ENCODE peak calls at places on chromosomes 7 and 10, in five cellular contexts. One of them, this sample, is unnamed.

GRCh38 chr7:23277359-23277989 is 21.7 kb upstream of the MALSU1 start:
- DNase-seq in stomach: no peak
- DNase-seq in adrenal gland: no peak
- DNase-seq in cardiac muscle cell: peak; percentile 73
- DNase-seq in SJSA1: peak; percentile 56
- DNase-seq in this sample: peak; percentile 90

GRCh38 chr7:126658684-126659083 is 594.1 kb downstream of the GRM8 start:
- DNase-seq in SJSA1: no peak
- DNase-seq in cardiac muscle cell: no peak
- DNase-seq in adrenal gland: no peak
- DNase-seq in stomach: no peak
- DNase-seq in this sample: no peak

GRCh38 chr7:16028103-16028502 is 341.6 kb upstream of the MEOX2 start:
- DNase-seq in SJSA1: peak; percentile 21
- DNase-seq in stomach: no peak
- DNase-seq in cardiac muscle cell: no peak
- DNase-seq in adrenal gland: no peak
- DNase-seq in this sample: no peak

GRCh38 chr7:99623091-99623693 is 6.4 kb downstream of the ZSCAN25 start:
- DNase-seq in adrenal gland: no peak
- DNase-seq in stomach: no peak
- DNase-seq in SJSA1: peak; percentile 99
- DNase-seq in cardiac muscle cell: no peak
- DNase-seq in this sample: peak; percentile 60

GRCh38 chr10:60208676-60209269 is 180.9 kb downstream of the ANK3 start:
- DNase-seq in SJSA1: peak; percentile 18
- DNase-seq in stomach: no peak
- DNase-seq in cardiac muscle cell: peak; percentile 54
- DNase-seq in adrenal gland: no peak
- DNase-seq in this sample: no peak

GRCh38 chr7:104603957-104604356 is 275.6 kb downstream of the LHFPL3 start:
- DNase-seq in stomach: no peak
- DNase-seq in cardiac muscle cell: no peak
- DNase-seq in adrenal gland: no peak
- DNase-seq in SJSA1: no peak
- DNase-seq in this sample: no peak

GRCh38 chr7:98398567-98399372 is 2.1 kb downstream of the BAIAP2L1 start:
- DNase-seq in cardiac muscle cell: no peak
- DNase-seq in stomach: no peak
- DNase-seq in SJSA1: no peak
- DNase-seq in adrenal gland: no peak
- DNase-seq in this sample: no peak

GRCh38 chr7:85275204-85275603 is 88.3 kb upstream of the SEMA3D start:
- DNase-seq in adrenal gland: no peak
- DNase-seq in stomach: no peak
- DNase-seq in SJSA1: no peak
- DNase-seq in cardiac muscle cell: no peak
- DNase-seq in this sample: no peak

GRCh38 chr10:128661404-128662197 is 535.4 kb upstream of the MKI67 start:
- DNase-seq in stomach: no peak
- DNase-seq in cardiac muscle cell: no peak
- DNase-seq in SJSA1: no peak
- DNase-seq in adrenal gland: no peak
- DNase-seq in this sample: no peak

GRCh38 chr7:42227931-42228591 is 8.9 kb downstream of the GLI3 start:
- DNase-seq in adrenal gland: no peak
- DNase-seq in stomach: no peak
- DNase-seq in SJSA1: no peak
- DNase-seq in cardiac muscle cell: peak; percentile 36
- DNase-seq in this sample: no peak

GRCh38 chr10:17061418-17061817 is 68.2 kb downstream of the CUBN start:
- DNase-seq in SJSA1: no peak
- DNase-seq in adrenal gland: no peak
- DNase-seq in cardiac muscle cell: no peak
- DNase-seq in stomach: no peak
- DNase-seq in this sample: no peak

GRCh38 chr10:69394020-69394419 is 22.7 kb downstream of the TACR2 start:
- DNase-seq in cardiac muscle cell: no peak
- DNase-seq in adrenal gland: no peak
- DNase-seq in stomach: no peak
- DNase-seq in SJSA1: peak; percentile 62
- DNase-seq in this sample: no peak

GRCh38 chr7:96636979-96637378 is 72.7 kb downstream of the SEM1 start:
- DNase-seq in SJSA1: no peak
- DNase-seq in stomach: no peak
- DNase-seq in cardiac muscle cell: no peak
- DNase-seq in adrenal gland: no peak
- DNase-seq in this sample: no peak

DNA sequence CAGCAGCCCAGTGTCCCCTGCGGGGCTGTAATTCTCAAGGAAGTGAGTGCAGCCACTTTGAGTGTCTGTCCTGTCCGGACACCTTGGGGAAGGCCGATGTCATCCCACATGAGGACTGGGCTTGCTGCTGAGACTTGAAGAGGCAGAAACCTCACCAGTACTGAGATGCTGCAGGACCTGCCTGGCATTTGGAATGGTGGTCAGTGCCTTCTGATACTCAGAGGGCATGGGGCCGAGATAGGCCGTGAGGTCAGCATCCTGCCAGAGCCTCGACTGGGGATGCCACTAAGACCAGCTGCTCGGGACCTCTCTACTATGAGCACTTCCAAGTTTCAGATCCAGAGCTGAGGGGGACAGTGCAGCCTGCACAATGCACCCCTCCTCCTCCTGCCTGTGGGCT is 25.9 kb upstream of the C10orf53 start:
- DNase-seq in SJSA1: no peak
- DNase-seq in cardiac muscle cell: no peak
- DNase-seq in adrenal gland: no peak
- DNase-seq in stomach: peak; percentile 21
- DNase-seq in this sample: no peak
- H3K4me1 ChIP-seq in SJSA1: no peaks in the 10 kb centered on the region
- H3K4me1 ChIP-seq in cardiac muscle cell: no peaks in the 10 kb centered on the region
- H3K4me1 ChIP-seq in adrenal gland: no peaks in the 10 kb centered on the region
- H3K4me1 ChIP-seq in stomach: no peaks in the 10 kb centered on the region
- H3K4me1 ChIP-seq in this sample: no peaks in the 10 kb centered on the region

GRCh38 chr10:21501731-21502370 is 23.6 kb downstream of the SKIDA1 start:
- DNase-seq in SJSA1: no peak
- DNase-seq in cardiac muscle cell: no peak
- DNase-seq in adrenal gland: no peak
- DNase-seq in stomach: no peak
- DNase-seq in this sample: no peak

GRCh38 chr10:21499580-21499909 is 25.9 kb downstream of the SKIDA1 start:
- DNase-seq in SJSA1: no peak
- DNase-seq in adrenal gland: no peak
- DNase-seq in stomach: no peak
- DNase-seq in cardiac muscle cell: no peak
- DNase-seq in this sample: no peak

GRCh38 chr10:21499910-21500577 is 25.4 kb downstream of the SKIDA1 start:
- DNase-seq in cardiac muscle cell: peak; percentile 64
- DNase-seq in SJSA1: no peak
- DNase-seq in adrenal gland: no peak
- DNase-seq in stomach: no peak
- DNase-seq in this sample: no peak

GRCh38 chr10:21501109-21501508 is 24.4 kb downstream of the SKIDA1 start:
- DNase-seq in SJSA1: no peak
- DNase-seq in adrenal gland: no peak
- DNase-seq in cardiac muscle cell: no peak
- DNase-seq in stomach: no peak
- DNase-seq in this sample: no peak

DNA sequence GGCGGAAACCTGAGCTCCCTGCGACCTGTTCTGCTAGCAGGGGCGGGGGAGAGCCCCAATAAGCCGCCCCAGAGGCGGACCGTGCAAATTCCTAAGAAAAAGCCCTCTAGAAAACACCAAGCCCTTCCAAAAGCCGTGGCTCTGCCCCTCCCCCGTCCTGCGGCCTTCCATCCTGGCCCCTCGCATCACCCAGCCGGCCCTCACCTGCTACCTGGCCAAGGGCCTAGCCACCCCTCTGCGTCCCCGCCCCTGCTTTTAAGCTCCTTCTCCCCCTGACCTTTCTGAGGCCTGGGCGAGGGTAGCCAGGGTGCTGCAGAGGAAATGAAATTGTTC is 24.9 kb downstream of the SKIDA1 start:
- DNase-seq in cardiac muscle cell: no peak
- DNase-seq in adrenal gland: no peak
- DNase-seq in SJSA1: no peak
- DNase-seq in stomach: no peak
- DNase-seq in this sample: no peak
- H3K4me3 ChIP-seq in cardiac muscle cell: peak overlapping the region; percentile 27
- H3K4me3 ChIP-seq in adrenal gland: no peak overlapping the region
- H3K4me3 ChIP-seq in SJSA1: no peak overlapping the region
- H3K4me3 ChIP-seq in stomach: peak overlapping the region; percentile 10
- H3K4me3 ChIP-seq in this sample: no peak overlapping the region

GRCh38 chr7:6393667-6394056 is 54.1 kb downstream of the DAGLB start:
- DNase-seq in adrenal gland: peak; percentile 13
- DNase-seq in SJSA1: no peak
- DNase-seq in cardiac muscle cell: no peak
- DNase-seq in stomach: no peak
- DNase-seq in this sample: no peak

GRCh38 chr7:6395898-6396582 is 51.7 kb downstream of the DAGLB start:
- DNase-seq in adrenal gland: peak; percentile 60
- DNase-seq in SJSA1: no peak
- DNase-seq in stomach: no peak
- DNase-seq in cardiac muscle cell: peak; percentile 43
- DNase-seq in this sample: no peak

GRCh38 chr7:6392712-6393666 is 54.8 kb downstream of the DAGLB start:
- DNase-seq in cardiac muscle cell: peak; percentile 79
- DNase-seq in stomach: peak; percentile 89
- DNase-seq in adrenal gland: peak; percentile 93
- DNase-seq in SJSA1: peak; percentile 77
- DNase-seq in this sample: no peak

GRCh38 chr7:6389728-6390127 is 58.0 kb downstream of the DAGLB start:
- DNase-seq in cardiac muscle cell: no peak
- DNase-seq in SJSA1: no peak
- DNase-seq in adrenal gland: no peak
- DNase-seq in stomach: no peak
- DNase-seq in this sample: no peak

DNA sequence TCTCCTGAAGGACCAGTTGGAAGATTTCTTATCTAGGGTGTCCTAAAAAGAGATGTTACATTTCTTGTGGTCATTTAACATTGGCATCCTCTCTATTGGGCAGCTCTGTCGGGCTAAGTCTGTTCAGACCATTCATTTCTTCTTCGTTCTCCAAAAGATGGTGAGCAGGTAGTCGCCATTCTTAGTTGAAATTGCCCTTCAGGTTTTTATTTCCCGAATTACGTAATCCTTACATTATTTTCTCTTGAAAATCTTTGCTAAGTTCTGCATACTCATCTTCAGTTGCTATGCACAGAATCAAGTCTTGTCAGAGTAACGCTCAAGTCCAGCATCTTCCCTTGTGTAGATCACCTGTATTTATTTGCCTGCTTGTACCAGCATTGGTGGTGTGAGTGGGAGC is 53.6 kb downstream of the DAGLB start:
- DNase-seq in SJSA1: no peak
- DNase-seq in adrenal gland: no peak
- DNase-seq in stomach: no peak
- DNase-seq in cardiac muscle cell: no peak
- DNase-seq in this sample: no peak
- H3K4me1 ChIP-seq in SJSA1: peaks cover 26% of the 10 kb centered on the region
- H3K4me1 ChIP-seq in adrenal gland: peaks cover 23% of the 10 kb centered on the region
- H3K4me1 ChIP-seq in stomach: peaks cover 100% of the 10 kb centered on the region
- H3K4me1 ChIP-seq in cardiac muscle cell: peaks cover 40% of the 10 kb centered on the region
- H3K4me1 ChIP-seq in this sample: no peaks in the 10 kb centered on the region

DNA sequence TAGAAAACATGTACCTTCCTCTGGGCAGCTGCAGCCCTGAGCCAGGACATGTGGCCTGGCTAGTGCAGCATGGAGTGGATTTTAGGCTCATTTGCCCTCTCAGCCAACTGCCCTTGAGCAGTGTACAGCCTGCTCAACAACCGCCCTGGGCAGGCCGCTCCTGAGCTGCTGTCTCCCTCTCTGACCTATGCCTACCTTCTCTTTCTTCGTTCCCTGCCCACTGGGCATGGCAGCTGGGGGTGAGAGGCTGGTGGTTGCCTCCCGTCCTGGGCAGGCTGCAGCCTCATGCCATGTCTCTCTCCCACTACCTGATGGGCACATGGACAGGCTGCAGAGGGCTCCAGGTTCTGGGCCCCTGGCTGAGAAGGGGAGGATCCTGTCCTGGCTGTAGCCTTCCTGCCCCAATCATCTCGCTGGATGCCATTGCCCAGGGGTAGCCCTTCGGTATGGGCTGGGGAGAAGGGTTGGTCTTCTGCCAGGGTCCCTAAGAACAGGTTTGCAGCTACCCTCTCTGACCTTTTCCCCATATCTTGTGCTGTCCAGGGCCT is 97.3 kb downstream of the NEURL1 start:
- DNase-seq in cardiac muscle cell: no peak
- DNase-seq in stomach: no peak
- DNase-seq in SJSA1: no peak
- DNase-seq in adrenal gland: no peak
- DNase-seq in this sample: no peak
- H3K4me3 ChIP-seq in cardiac muscle cell: no peak overlapping the region
- H3K4me3 ChIP-seq in stomach: no peak overlapping the region
- H3K4me3 ChIP-seq in SJSA1: no peak overlapping the region
- H3K4me3 ChIP-seq in adrenal gland: no peak overlapping the region
- H3K4me3 ChIP-seq in this sample: no peak overlapping the region

DNA sequence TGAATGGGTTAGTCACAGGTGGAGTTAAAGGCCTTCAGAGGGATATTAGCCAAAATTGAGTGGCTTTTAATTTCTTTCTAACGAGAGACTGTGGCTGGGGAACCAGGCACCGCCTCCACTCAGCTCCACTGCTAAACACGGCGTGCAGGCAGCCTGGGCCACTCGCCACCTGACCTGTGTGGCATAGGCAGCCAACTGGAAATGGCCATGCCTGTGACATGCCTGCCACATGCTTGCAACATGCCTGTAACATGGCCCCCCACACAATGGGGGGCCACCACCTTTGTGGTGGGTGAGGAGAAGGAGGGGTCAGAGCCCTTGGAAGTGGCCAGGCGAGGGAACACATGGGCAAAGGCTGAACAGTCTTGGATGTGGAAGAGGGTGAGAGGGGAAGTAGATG is 60.1 kb upstream of the PAX2 start:
- DNase-seq in adrenal gland: no peak
- DNase-seq in stomach: no peak
- DNase-seq in SJSA1: no peak
- DNase-seq in cardiac muscle cell: no peak
- DNase-seq in this sample: no peak
- H3K4me1 ChIP-seq in adrenal gland: no peaks in the 10 kb centered on the region
- H3K4me1 ChIP-seq in stomach: peaks cover 6% of the 10 kb centered on the region
- H3K4me1 ChIP-seq in SJSA1: no peaks in the 10 kb centered on the region
- H3K4me1 ChIP-seq in cardiac muscle cell: no peaks in the 10 kb centered on the region
- H3K4me1 ChIP-seq in this sample: no peaks in the 10 kb centered on the region